ENCODE peak calls at places on chromosomes 3 and 15, in six cellular contexts. W is GM13976, C is foreskin keratinocyte, S is HepG2, Y is HFF-Myc, E is NB4. I is an unnamed sample.

GRCh38 chr15:50452927-50453326 is 28.7 kb downstream of the USP8 start:
- DNase-seq in C (no peak), E (peak), S (no peak), Y (no peak), W (no peak), I (no peak)

GRCh38 chr3:98513136-98513535 is 9.6 kb downstream of the CLDND1 start:
- DNase-seq in W (no peak), C (peak), Y (no peak), E (peak), S (no peak), I (peak)

GRCh38 chr15:68209272-68209671 is 4.1 kb upstream of the CALML4 start:
- DNase-seq in E (no peak), C (no peak), S (no peak), W (no peak), Y (no peak), I (no peak)

GRCh38 chr3:61858054-61858453 is 296.7 kb downstream of the PTPRG start:
- DNase-seq in W (no peak), S (no peak), Y (peak), E (peak), C (peak), I (no peak)

GRCh38 chr3:37542772-37543449 is 318.8 kb upstream of the CTDSPL start:
- DNase-seq in Y (no peak), W (no peak), C (no peak), S (no peak), E (no peak), I (no peak)

GRCh38 chr15:71252036-71252898 is 137.0 kb downstream of the THSD4 start:
- DNase-seq in C (peak), Y (no peak), S (no peak), E (no peak), W (no peak), I (no peak)

GRCh38 chr3:169998668-169999131 is 32.1 kb downstream of the SEC62 start:
- DNase-seq in Y (no peak), C (peak), E (peak), W (no peak), S (peak), I (no peak)

GRCh38 chr3:156368189-156368588 is 186.7 kb downstream of the SSR3 start:
- DNase-seq in W (no peak), Y (no peak), E (no peak), S (no peak), C (no peak), I (no peak)

GRCh38 chr15:63366451-63366850 is 15.2 kb downstream of the CA12 start:
- DNase-seq in C (no peak), E (no peak), S (no peak), W (no peak), Y (no peak), I (no peak)

GRCh38 chr3:185696039-185696438 is 109.9 kb downstream of the SENP2 start:
- DNase-seq in S (no peak), Y (no peak), C (no peak), E (no peak), W (no peak), I (no peak)

GRCh38 chr15:88243895-88244787 is 12.4 kb downstream of the NTRK3 start:
- DNase-seq in C (no peak), Y (no peak), E (peak), W (peak), S (peak), I (peak)

GRCh38 chr3:169110633-169111032 is 552.9 kb downstream of the MECOM start:
- DNase-seq in S (no peak), E (no peak), Y (no peak), C (no peak), W (no peak), I (no peak)

GRCh38 chr3:10496121-10496863 is 9.1 kb downstream of the ATP2B2 start:
- DNase-seq in C (no peak), E (no peak), S (no peak), Y (no peak), W (no peak), I (no peak)

GRCh38 chr3:133833267-133833666 is 27.7 kb downstream of the SRPRB start:
- DNase-seq in Y (no peak), C (no peak), W (no peak), S (no peak), E (no peak), I (no peak)

GRCh38 chr15:57340673-57341259 is 35.5 kb upstream of the CGNL1 start:
- DNase-seq in W (peak), S (peak), Y (no peak), E (peak), C (peak), I (peak)

GRCh38 chr3:141000691-141001090 is 50.5 kb upstream of the SPSB4 start:
- DNase-seq in Y (no peak), W (no peak), S (peak), C (peak), E (no peak), I (no peak)

GRCh38 chr3:128933213-128933921 is 53.9 kb downstream of the ACAD9 start:
- DNase-seq in S (no peak), W (no peak), C (no peak), E (no peak), Y (no peak), I (no peak)

GRCh38 chr15:62509395-62509973 is 344.4 kb upstream of the C2CD4B start:
- DNase-seq in C (no peak), E (no peak), S (no peak), Y (no peak), W (no peak), I (no peak)

GRCh38 chr3:56086355-56086754 is 381.9 kb downstream of the ERC2 start:
- DNase-seq in E (no peak), Y (peak), W (no peak), S (no peak), C (no peak), I (no peak)

GRCh38 chr15:63156708-63157065 is 590 bp downstream of the RPS27L start:
- DNase-seq in S (peak), E (peak), Y (no peak), W (peak), C (peak), I (no peak)

GRCh38 chr3:100891827-100892226 is 101.4 kb downstream of the ABI3BP start:
- DNase-seq in Y (no peak), S (no peak), W (no peak), E (no peak), C (peak), I (no peak)

GRCh38 chr15:84856731-84857417 is 27.6 kb upstream of the SLC28A1 start:
- DNase-seq in Y (no peak), W (no peak), E (no peak), C (no peak), S (no peak), I (no peak)

GRCh38 chr3:108035751-108036150 is 55.1 kb downstream of the CD47 start:
- DNase-seq in C (no peak), E (peak), S (no peak), W (no peak), Y (no peak), I (no peak)

GRCh38 chr15:80958818-80959495 is 30.7 kb downstream of the MESD start:
- DNase-seq in E (no peak), C (no peak), S (no peak), Y (no peak), W (no peak), I (no peak)
- TF ChIP-seq CTCF in E (no peak), C (no peak), S (no peak), Y (no peak), W (no peak), I (no peak)

GRCh38 chr3:159884661-159885402 is 103.8 kb upstream of the IL12A start:
- DNase-seq in C (no peak), E (peak), S (peak), Y (no peak), W (peak), I (no peak)
- TF ChIP-seq CTCF in C (peak), E (peak), S (peak), Y (peak), W (peak), I (peak)

GRCh38 chr3:181278468-181279238 is 289.1 kb upstream of the DNAJC19 start:
- DNase-seq in S (no peak), Y (no peak), E (peak), W (no peak), C (no peak), I (no peak)
- TF ChIP-seq CTCF in S (peak), Y (no peak), E (no peak), W (peak), C (peak), I (peak)

DNA sequence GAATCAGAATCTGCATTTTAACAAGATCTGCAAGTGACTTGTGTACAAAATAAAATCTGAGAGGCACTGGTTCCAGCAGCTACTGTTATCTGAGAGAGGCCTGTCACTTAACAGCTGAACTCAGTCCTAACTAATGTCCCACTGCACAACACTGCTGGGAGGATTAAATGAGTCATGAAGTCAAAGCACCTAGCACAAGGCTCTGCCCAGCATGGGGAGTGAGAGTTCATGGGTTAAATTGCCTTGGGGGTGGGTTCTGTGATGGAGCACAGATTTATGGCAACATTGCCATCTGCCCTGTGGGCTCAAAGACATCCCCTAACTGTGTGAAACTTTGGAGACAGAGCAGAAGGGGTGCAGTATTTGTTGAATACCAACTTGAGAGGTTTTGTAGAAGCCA is 250.9 kb downstream of the PLCL2 start:
- DNase-seq in Y (no peak), C (no peak), E (no peak), W (no peak), S (no peak), I (no peak)
- TF ChIP-seq CTCF in Y (no peak), C (no peak), E (no peak), W (no peak), S (no peak), I (no peak)

DNA sequence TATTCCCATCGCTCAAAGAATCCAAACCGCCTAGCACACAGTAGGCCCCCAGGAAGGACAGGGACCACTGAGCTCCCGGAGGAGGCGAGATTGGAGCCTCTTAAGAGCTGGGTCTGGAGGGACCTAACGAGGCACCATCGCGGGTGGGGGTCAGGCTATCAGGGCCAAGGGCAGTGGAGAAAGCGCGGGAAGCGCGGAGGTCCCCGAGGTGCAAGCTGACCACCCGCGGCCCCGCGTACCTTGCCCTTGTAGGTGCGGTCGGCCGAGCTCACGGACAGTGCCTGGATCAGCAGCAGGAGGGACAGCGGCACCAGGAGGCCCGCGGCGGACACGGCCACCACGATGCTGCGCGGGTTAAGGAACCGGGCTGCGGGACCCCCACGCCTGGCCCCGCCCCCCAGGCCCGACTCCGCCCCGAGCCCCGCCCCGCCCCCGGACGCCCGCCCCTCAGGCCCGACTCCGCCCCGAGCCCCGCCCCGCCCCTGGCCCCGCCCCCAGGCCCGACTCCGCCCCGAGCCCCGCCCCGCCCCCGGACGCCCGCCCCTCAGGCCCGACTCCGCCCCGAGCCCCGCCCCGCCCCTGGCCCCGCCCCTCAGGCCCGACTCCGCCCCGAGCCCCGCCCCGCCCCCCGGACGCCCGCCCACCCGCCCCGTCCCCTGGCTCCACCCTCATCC is 3.9 kb downstream of the ZDHHC19 start:
- DNase-seq in S (no peak), E (no peak), Y (no peak), W (peak), C (no peak), I (no peak)
- TF ChIP-seq CTCF in S (no peak), E (no peak), Y (no peak), W (no peak), C (no peak), I (no peak)

I was measured in activated CD8-positive, alpha-beta T cell treated with anti-CD3 and anti-CD28 coated beads for 36 hours.